ENCODE peak calls at places on chromosomes 6 and 20, in ten cellular contexts. Q, N, M, B, F, L, A, T, R and W are unnamed samples.

GRCh38 chr20:11166716-11167115 is 492.9 kb upstream of the JAG1 start:
- DNase-seq in Q (no peak), N (no peak), M (no peak), B (no peak), F (no peak), L (no peak), A (no peak), T (no peak), R (no peak), W (no peak)

GRCh38 chr20:33010674-33011449 is 3.4 kb downstream of the BPIFB2 start:
- DNase-seq in Q (peak), N (no peak), M (no peak), B (no peak), F (peak), L (no peak), A (no peak), T (no peak), R (no peak), W (no peak)

GRCh38 chr6:105882833-105883232 is 203.3 kb upstream of the PRDM1 start:
- DNase-seq in Q (no peak), N (no peak), M (no peak), B (no peak), F (no peak), L (no peak), A (no peak), T (no peak), R (no peak), W (no peak)

GRCh38 chr6:34338811-34339210 is 53.7 kb downstream of the NUDT3 start:
- DNase-seq in Q (no peak), N (no peak), M (no peak), B (no peak), F (no peak), L (no peak), A (no peak), T (no peak), R (no peak), W (no peak)

GRCh38 chr20:20562507-20562906 is 149.9 kb downstream of the RALGAPA2 start:
- DNase-seq in Q (no peak), N (no peak), M (no peak), B (no peak), F (no peak), L (no peak), A (no peak), T (no peak), R (no peak), W (no peak)

GRCh38 chr6:37021356-37022129 is 16.1 kb downstream of the FGD2 start:
- DNase-seq in Q (no peak), N (peak), M (no peak), B (no peak), F (peak), L (no peak), A (no peak), T (no peak), R (no peak), W (no peak)

GRCh38 chr20:63488331-63489251 is 10.3 kb downstream of the EEF1A2 start:
- DNase-seq in Q (no peak), N (no peak), M (no peak), B (no peak), F (no peak), L (no peak), A (no peak), T (no peak), R (no peak), W (no peak)

GRCh38 chr6:166770216-166771116 is 143.4 kb upstream of the RPS6KA2 start:
- DNase-seq in Q (no peak), N (no peak), M (no peak), B (no peak), F (no peak), L (no peak), A (no peak), T (no peak), R (no peak), W (no peak)

GRCh38 chr6:70310063-70310694 is 7.3 kb upstream of the COL9A1 start:
- DNase-seq in Q (no peak), N (no peak), M (peak), B (no peak), F (no peak), L (no peak), A (no peak), T (no peak), R (peak), W (no peak)

DNA sequence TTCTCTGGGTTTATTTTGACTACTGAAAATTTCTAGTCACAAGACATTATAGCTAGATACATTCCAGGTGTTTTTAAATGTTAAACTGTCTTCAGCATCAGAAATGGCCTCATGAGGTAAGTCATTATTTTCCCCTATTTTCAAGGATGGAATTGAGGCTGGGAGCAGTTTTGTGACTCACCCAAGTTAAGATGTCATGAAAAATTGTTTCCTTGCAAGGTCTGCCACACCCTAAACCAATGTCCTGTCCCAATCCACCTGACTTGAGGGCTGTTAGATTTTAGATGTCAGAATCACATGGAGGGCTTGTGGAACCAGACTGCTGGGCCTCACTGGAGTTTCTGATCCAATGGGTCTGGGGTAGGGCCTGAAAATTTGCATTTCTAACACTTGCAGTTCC is 16.9 kb downstream of the SLC22A3 start:
- DNase-seq in Q (no peak), N (no peak), M (no peak), B (no peak), F (no peak), L (no peak), A (no peak), T (no peak), R (no peak), W (no peak)
- H3K27ac ChIP-seq in Q (no peak), N (no peak), M (no peak), B (no peak), F (no peak), L (no peak), A (no peak), T (no peak), R (no peak), W (no peak)

GRCh38 chr20:35826361-35826760 is 54.5 kb downstream of the PHF20 start:
- DNase-seq in Q (no peak), N (no peak), M (no peak), B (no peak), F (no peak), L (no peak), A (no peak), T (no peak), R (no peak), W (no peak)
- H3K27ac ChIP-seq in Q (peak), N (no peak), M (no peak), B (no peak), F (no peak), L (no peak), A (no peak), T (no peak), R (no peak), W (no peak)

GRCh38 chr6:50842861-50843384 is 24.3 kb downstream of the TFAP2B start:
- DNase-seq in Q (no peak), N (peak), M (no peak), B (no peak), F (no peak), L (no peak), A (no peak), T (no peak), R (no peak), W (no peak)

GRCh38 chr6:50840814-50841192 is 22.1 kb downstream of the TFAP2B start:
- DNase-seq in Q (no peak), N (no peak), M (no peak), B (no peak), F (no peak), L (no peak), A (no peak), T (no peak), R (no peak), W (no peak)

GRCh38 chr6:50837589-50838445 is 19.1 kb downstream of the TFAP2B start:
- DNase-seq in Q (no peak), N (no peak), M (no peak), B (no peak), F (no peak), L (no peak), A (no peak), T (no peak), R (no peak), W (no peak)

GRCh38 chr6:50842446-50842845 is 23.8 kb downstream of the TFAP2B start:
- DNase-seq in Q (no peak), N (peak), M (no peak), B (no peak), F (no peak), L (no peak), A (no peak), T (no peak), R (no peak), W (no peak)

GRCh38 chr6:50840112-50840813 is 21.6 kb downstream of the TFAP2B start:
- DNase-seq in Q (no peak), N (peak), M (no peak), B (no peak), F (no peak), L (no peak), A (no peak), T (no peak), R (no peak), W (no peak)
- H3K27ac ChIP-seq in Q (no peak), N (no peak), M (no peak), B (no peak), F (no peak), L (no peak), A (no peak), T (no peak), R (no peak), W (no peak)

GRCh38 chr6:22883061-22883717 is 313.8 kb downstream of the HDGFL1 start:
- DNase-seq in Q (no peak), N (no peak), M (no peak), B (no peak), F (no peak), L (no peak), A (no peak), T (no peak), R (no peak), W (no peak)
- H3K27ac ChIP-seq in Q (no peak), N (no peak), M (no peak), B (no peak), F (no peak), L (no peak), A (no peak), T (no peak), R (peak), W (no peak)

GRCh38 chr20:43695571-43695970 is 28.7 kb downstream of the MYBL2 start:
- DNase-seq in Q (no peak), N (no peak), M (no peak), B (no peak), F (no peak), L (no peak), A (no peak), T (no peak), R (no peak), W (no peak)
- H3K27ac ChIP-seq in Q (no peak), N (no peak), M (no peak), B (no peak), F (no peak), L (no peak), A (no peak), T (no peak), R (no peak), W (no peak)

DNA sequence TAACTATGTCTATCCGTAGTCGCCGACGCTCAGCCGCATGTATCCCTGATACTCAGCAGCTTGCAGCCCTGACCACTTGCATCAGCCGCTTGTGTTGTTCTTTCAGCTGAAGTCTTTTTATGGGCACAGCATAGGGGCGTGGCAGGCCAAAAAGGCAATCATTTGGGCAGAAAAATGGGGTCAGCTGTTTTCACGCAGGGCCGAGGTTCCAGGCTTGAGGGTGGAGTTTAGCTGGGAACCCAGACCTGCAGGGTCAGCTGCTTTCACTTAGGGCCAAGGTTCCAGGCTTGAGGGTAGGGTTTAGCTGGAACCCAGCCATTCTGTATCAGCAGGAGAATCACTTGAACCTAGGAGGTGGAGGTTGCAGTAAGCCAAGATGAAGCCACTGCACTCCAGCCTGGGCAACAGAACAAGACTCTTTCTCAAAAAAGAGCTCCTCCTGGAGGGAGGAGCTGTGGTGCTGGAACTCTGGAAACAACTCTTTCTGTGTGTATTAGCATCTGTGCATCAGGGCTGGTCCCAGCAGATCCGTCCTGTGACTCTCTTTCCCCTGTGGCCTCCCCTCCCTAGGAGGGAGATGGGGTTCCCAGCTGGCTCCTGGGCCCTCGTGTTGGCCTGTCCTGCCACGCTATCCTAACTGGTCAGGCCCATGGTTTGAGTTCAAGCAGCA is 56.9 kb upstream of the PRND start:
- DNase-seq in Q (no peak), N (no peak), M (no peak), B (no peak), F (no peak), L (no peak), A (no peak), T (no peak), R (no peak), W (no peak)
- H3K27ac ChIP-seq in Q (no peak), N (no peak), M (no peak), B (no peak), F (no peak), L (no peak), A (no peak), T (no peak), R (peak), W (peak)